ENCODE peak calls at places on chromosome 4, in five cellular contexts. M is heart right ventricle, P is HCT116, S is stomach, C is choroid plexus epithelial cell. H is an unnamed sample.

GRCh38 chr4:99404595-99405287 is 30.4 kb downstream of the ADH7 start:
- DNase-seq in S (no peak), M (no peak), C (peak), P (peak), H (peak)

GRCh38 chr4:46081674-46082073 is 42.2 kb downstream of the GABRG1 start:
- DNase-seq in S (no peak), P (no peak), M (no peak), C (no peak), H (no peak)

GRCh38 chr4:78650106-78651021 is 98.8 kb downstream of the ANXA3 start:
- DNase-seq in M (no peak), C (peak), S (no peak), P (no peak), H (peak)

GRCh38 chr4:105710012-105710600 is 1.5 kb downstream of the GSTCD start:
- DNase-seq in M (no peak), P (no peak), C (no peak), S (no peak), H (peak)

GRCh38 chr4:174256277-174256713 is 27.2 kb downstream of the FBXO8 start:
- DNase-seq in S (no peak), P (no peak), M (no peak), C (peak), H (peak)

GRCh38 chr4:140344111-140344510 is 29.3 kb upstream of the SCOC start:
- DNase-seq in P (no peak), M (no peak), S (no peak), C (peak), H (no peak)

GRCh38 chr4:186685744-186686143 is 37.9 kb downstream of the FAT1 start:
- DNase-seq in P (peak), M (no peak), C (peak), S (no peak), H (peak)

GRCh38 chr4:156243015-156243414 is 289.3 kb upstream of the CTSO start:
- DNase-seq in P (no peak), S (no peak), C (no peak), M (no peak), H (no peak)

GRCh38 chr4:168995537-168996295 is 14.3 kb downstream of the CBR4 start:
- DNase-seq in S (no peak), C (peak), M (no peak), P (no peak), H (peak)

GRCh38 chr4:183675625-183676024 is 16.5 kb downstream of the TRAPPC11 start:
- DNase-seq in M (no peak), C (peak), S (no peak), P (no peak), H (no peak)

GRCh38 chr4:146545102-146545501 is 23.4 kb upstream of the SLC10A7 start:
- DNase-seq in M (no peak), P (no peak), C (peak), S (no peak), H (peak)

GRCh38 chr4:147108409-147108808 is 162.7 kb upstream of the TTC29 start:
- DNase-seq in S (no peak), P (no peak), M (no peak), C (peak), H (peak)

GRCh38 chr4:39716356-39716755 is 18.4 kb downstream of the UBE2K start:
- DNase-seq in C (no peak), P (no peak), S (no peak), M (no peak), H (no peak)

GRCh38 chr4:65502151-65502691 is 168.1 kb downstream of the EPHA5 start:
- DNase-seq in C (peak), P (no peak), S (no peak), M (no peak), H (peak)

GRCh38 chr4:184588893-184589292 is 60.4 kb downstream of the CASP3 start:
- DNase-seq in P (no peak), C (peak), M (no peak), S (no peak), H (no peak)

GRCh38 chr4:84451546-84451945 is 47.5 kb downstream of the NKX6-1 start:
- DNase-seq in S (no peak), P (no peak), C (peak), M (no peak), H (peak)

GRCh38 chr4:156294577-156294976 is 340.9 kb upstream of the CTSO start:
- DNase-seq in P (peak), M (no peak), S (no peak), C (peak), H (peak)

GRCh38 chr4:24912252-24913098 is at the start of gene CCDC149:
- DNase-seq in C (peak), S (peak), P (peak), M (peak), H (peak)

GRCh38 chr4:153452661-153453378 is 13.3 kb upstream of the TMEM131L start:
- DNase-seq in C (no peak), M (no peak), P (no peak), S (no peak), H (no peak)

GRCh38 chr4:55675196-55675793 is 39.2 kb upstream of the NMU start:
- DNase-seq in M (no peak), P (no peak), S (no peak), C (peak), H (no peak)

GRCh38 chr4:16759781-16760459 is 138.5 kb downstream of the LDB2 start:
- DNase-seq in C (no peak), M (no peak), S (no peak), P (no peak), H (no peak)

GRCh38 chr4:97670703-97671269 is 472.5 kb downstream of the STPG2 start:
- DNase-seq in P (no peak), M (no peak), C (no peak), S (no peak), H (no peak)

GRCh38 chr4:101981756-101982155 is 191.2 kb downstream of the BANK1 start:
- DNase-seq in S (no peak), C (no peak), P (peak), M (no peak), H (no peak)

GRCh38 chr4:55378617-55379467 is 16.9 kb upstream of the TMEM165 start:
- DNase-seq in P (peak), C (peak), S (peak), M (no peak), H (peak)

GRCh38 chr4:162061214-162061613 is 102.6 kb downstream of the FSTL5 start:
- DNase-seq in P (peak), M (no peak), S (no peak), C (peak), H (peak)

GRCh38 chr4:153126137-153126536 is 78.1 kb upstream of the TRIM2 start:
- DNase-seq in S (no peak), M (no peak), P (no peak), C (no peak), H (peak)

GRCh38 chr4:113776679-113777078 is 15.1 kb upstream of the CAMK2D start:
- DNase-seq in S (no peak), P (no peak), M (no peak), C (no peak), H (no peak)

GRCh38 chr4:10063544-10064300 is 42.4 kb upstream of the SLC2A9 start:
- DNase-seq in C (peak), M (peak), P (peak), S (peak), H (peak)

GRCh38 chr4:76003015-76003414 is 4.3 kb downstream of the CXCL9 start:
- DNase-seq in M (peak), C (no peak), P (no peak), S (no peak), H (no peak)

GRCh38 chr4:99366491-99366890 is 13.9 kb upstream of the ADH1C start:
- DNase-seq in P (no peak), S (no peak), M (no peak), C (no peak), H (no peak)

GRCh38 chr4:186657766-186658165 is 65.9 kb downstream of the FAT1 start:
- DNase-seq in C (peak), P (peak), M (no peak), S (no peak), H (peak)

GRCh38 chr4:74109116-74109791 is 10.3 kb upstream of the CXCL2 start:
- DNase-seq in S (no peak), M (peak), C (peak), P (peak), H (peak)

GRCh38 chr4:53015681-53016080 is 153.6 kb downstream of the RASL11B start:
- DNase-seq in C (peak), P (peak), S (no peak), M (peak), H (peak)

GRCh38 chr4:111433436-111433835 is 711.8 kb upstream of the FAM241A start:
- DNase-seq in C (no peak), S (no peak), P (no peak), M (no peak), H (no peak)

GRCh38 chr4:149645790-149646189 is 169.9 kb downstream of the IQCM start:
- DNase-seq in S (no peak), M (no peak), P (no peak), C (peak), H (peak)

GRCh38 chr4:151888367-151888866 is 127.6 kb upstream of the GATB start:
- DNase-seq in M (no peak), C (no peak), P (no peak), S (no peak), H (no peak)

GRCh38 chr4:89511776-89512175 is 204.2 kb upstream of the GPRIN3 start:
- DNase-seq in C (no peak), P (no peak), S (no peak), M (no peak), H (no peak)

GRCh38 chr4:48332661-48333060 is 8.7 kb upstream of the SLAIN2 start:
- DNase-seq in M (no peak), S (no peak), P (no peak), C (no peak), H (no peak)

GRCh38 chr4:48331577-48332340 is 9.6 kb upstream of the SLAIN2 start:
- DNase-seq in P (no peak), C (peak), M (no peak), S (no peak), H (peak)

GRCh38 chr4:48333587-48333986 is 7.7 kb upstream of the SLAIN2 start:
- DNase-seq in C (no peak), P (no peak), M (no peak), S (no peak), H (no peak)

GRCh38 chr4:48329193-48329592 is 12.1 kb upstream of the SLAIN2 start:
- DNase-seq in S (no peak), P (no peak), M (no peak), C (no peak), H (no peak)

DNA sequence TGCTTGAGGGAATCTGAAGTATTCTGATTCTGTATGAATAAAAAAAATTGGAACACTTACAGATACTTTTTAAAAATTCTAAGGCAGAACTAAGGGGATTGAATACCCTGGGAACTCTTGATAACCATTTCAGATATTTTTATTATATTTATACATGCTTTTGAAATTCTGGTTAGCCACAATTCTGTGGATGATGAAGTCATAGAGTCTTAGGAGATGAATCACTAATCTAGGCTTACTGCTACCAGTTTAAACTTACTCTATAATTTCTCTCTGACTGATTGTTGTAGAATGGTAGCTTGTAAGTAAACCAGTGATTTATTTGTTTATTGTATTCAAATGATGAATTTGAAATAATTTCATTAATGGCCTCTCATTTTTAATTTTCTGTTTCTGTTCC is 11.4 kb upstream of the SLAIN2 start:
- DNase-seq in M (no peak), C (peak), P (no peak), S (no peak), H (peak)
- TF ChIP-seq CTCF in M (no peak), C (no peak), P (no peak), S (no peak), H (no peak)

GRCh38 chr4:125938541-125938940 is 623.8 kb downstream of the FAT4 start:
- DNase-seq in M (no peak), S (no peak), P (no peak), C (no peak), H (peak)

DNA sequence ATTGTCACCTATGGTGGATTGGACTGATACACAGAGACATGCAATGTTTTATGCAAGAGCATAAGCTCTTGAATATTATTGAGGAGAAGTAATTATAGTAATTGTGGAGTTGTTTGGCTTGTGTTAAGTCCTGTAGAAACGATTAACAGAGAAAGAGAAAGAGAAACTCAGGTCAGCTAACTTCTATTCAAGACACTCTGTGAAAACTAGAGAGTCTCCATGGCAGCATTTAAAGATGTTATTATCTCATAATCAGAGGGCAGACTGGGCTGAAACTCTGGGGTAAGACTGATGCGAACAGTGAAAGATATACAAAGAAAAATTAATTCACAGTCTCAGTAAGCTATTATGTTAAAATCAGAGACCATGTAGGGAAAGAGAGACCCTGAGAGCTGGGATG is 625.7 kb downstream of the FAT4 start:
- DNase-seq in M (no peak), S (no peak), C (no peak), P (no peak), H (no peak)
- TF ChIP-seq CTCF in M (no peak), S (no peak), C (no peak), P (no peak), H (no peak)

GRCh38 chr4:134935320-134935719 is 733.7 kb upstream of the PABPC4L start:
- DNase-seq in P (no peak), C (peak), S (peak), M (no peak), H (peak)
- TF ChIP-seq CTCF in P (peak), C (peak), S (peak), M (no peak), H (peak)

DNA sequence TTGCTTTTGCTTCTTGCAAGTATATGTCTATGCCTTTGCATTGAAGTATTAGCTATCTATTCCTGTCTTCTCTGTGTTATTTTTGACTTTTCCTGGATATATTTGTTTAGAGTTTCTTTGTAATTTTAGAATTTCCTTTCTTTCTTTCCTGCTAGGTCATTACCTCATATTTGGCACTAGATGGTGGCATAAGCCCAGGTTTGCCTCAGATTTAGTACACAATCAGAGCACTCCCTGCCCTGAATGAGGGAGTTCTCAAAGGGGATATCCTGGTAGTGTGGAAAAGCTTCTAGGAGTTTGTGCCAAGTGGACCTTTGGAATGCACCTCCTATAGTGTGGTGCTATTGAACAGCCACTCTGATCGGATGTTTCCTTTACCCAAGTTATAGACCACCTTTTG is 181.6 kb downstream of the UGT8 start:
- DNase-seq in P (peak), M (no peak), S (no peak), C (peak), H (peak)
- TF ChIP-seq CTCF in P (peak), M (no peak), S (no peak), C (peak), H (peak)